ENCODE peak calls at places on chromosomes 1 and 21, in five cellular contexts. X is fibroblast of mammary gland, I is testis, Z is AG04449, G is astrocyte of the spinal cord. B is an unnamed sample.

GRCh38 chr1:200359610-200360163 is 50.1 kb downstream of the ZNF281 start:
- DNase-seq in X (peak), I (no peak), Z (no peak), G (no peak), B (no peak)

GRCh38 chr1:228697209-228698016 is 37.9 kb upstream of the RHOU start:
- DNase-seq in X (peak), I (peak), Z (no peak), G (peak), B (peak)

GRCh38 chr1:84653130-84653680 is 37.1 kb downstream of the SSX2IP start:
- DNase-seq in X (peak), I (no peak), Z (no peak), G (peak), B (no peak)

GRCh38 chr1:206732508-206732907 is 38.1 kb upstream of the IL19 start:
- DNase-seq in X (no peak), I (no peak), Z (no peak), G (no peak), B (no peak)

GRCh38 chr1:246488674-246489073 is 18.4 kb downstream of the SMYD3 start:
- DNase-seq in X (no peak), I (no peak), Z (no peak), G (no peak), B (no peak)

GRCh38 chr1:223515416-223515815 is 122.2 kb downstream of the CCDC185 start:
- DNase-seq in X (no peak), I (no peak), Z (no peak), G (no peak), B (no peak)

GRCh38 chr1:228866498-228866897 is 131.2 kb downstream of the RHOU start:
- DNase-seq in X (no peak), I (no peak), Z (no peak), G (no peak), B (peak)

GRCh38 chr1:21261551-21262281 is 28.5 kb downstream of the ECE1 start:
- DNase-seq in X (peak), I (peak), Z (peak), G (peak), B (peak)

GRCh38 chr1:201686709-201687455 is 142.1 kb upstream of the IPO9 start:
- DNase-seq in X (no peak), I (no peak), Z (no peak), G (no peak), B (no peak)

GRCh38 chr21:14918542-14918941 is 146.3 kb downstream of the NRIP1 start:
- DNase-seq in X (no peak), I (no peak), Z (no peak), G (no peak), B (no peak)

GRCh38 chr1:58155418-58156123 is 391.0 kb downstream of the OMA1 start:
- DNase-seq in X (peak), I (peak), Z (no peak), G (no peak), B (no peak)

GRCh38 chr1:24361811-24362210 is 42.7 kb downstream of the GRHL3 start:
- DNase-seq in X (no peak), I (no peak), Z (no peak), G (no peak), B (no peak)

GRCh38 chr21:25834376-25834775 is 99.6 kb downstream of the GABPA start:
- DNase-seq in X (no peak), I (no peak), Z (no peak), G (no peak), B (no peak)

GRCh38 chr1:67614511-67614934 is 70.5 kb upstream of the GADD45A start:
- DNase-seq in X (peak), I (no peak), Z (no peak), G (no peak), B (no peak)

GRCh38 chr1:151902858-151903257 is 6.5 kb downstream of the THEM4 start:
- DNase-seq in X (no peak), I (no peak), Z (no peak), G (no peak), B (no peak)

GRCh38 chr1:41393993-41394392 is 32.8 kb downstream of the FOXO6 start:
- DNase-seq in X (no peak), I (no peak), Z (no peak), G (no peak), B (no peak)

GRCh38 chr1:233294991-233295774 is at the start of gene PCNX2:
- DNase-seq in X (peak), I (peak), Z (no peak), G (peak), B (peak)

GRCh38 chr1:58590019-58590418 is 13.0 kb upstream of the TACSTD2 start:
- DNase-seq in X (no peak), I (no peak), Z (no peak), G (no peak), B (no peak)

GRCh38 chr1:45200906-45201500 is 5.4 kb downstream of the ZSWIM5 start:
- DNase-seq in X (no peak), I (no peak), Z (no peak), G (no peak), B (no peak)

GRCh38 chr1:54973205-54973921 is 7.1 kb upstream of the TMEM61 start:
- DNase-seq in X (peak), I (peak), Z (no peak), G (peak), B (no peak)

GRCh38 chr21:36589352-36589971 is 109.5 kb upstream of the SIM2 start:
- DNase-seq in X (peak), I (peak), Z (no peak), G (no peak), B (no peak)

GRCh38 chr1:221241592-221241991 is 362.3 kb downstream of the HLX start:
- DNase-seq in X (no peak), I (no peak), Z (no peak), G (no peak), B (no peak)

DNA sequence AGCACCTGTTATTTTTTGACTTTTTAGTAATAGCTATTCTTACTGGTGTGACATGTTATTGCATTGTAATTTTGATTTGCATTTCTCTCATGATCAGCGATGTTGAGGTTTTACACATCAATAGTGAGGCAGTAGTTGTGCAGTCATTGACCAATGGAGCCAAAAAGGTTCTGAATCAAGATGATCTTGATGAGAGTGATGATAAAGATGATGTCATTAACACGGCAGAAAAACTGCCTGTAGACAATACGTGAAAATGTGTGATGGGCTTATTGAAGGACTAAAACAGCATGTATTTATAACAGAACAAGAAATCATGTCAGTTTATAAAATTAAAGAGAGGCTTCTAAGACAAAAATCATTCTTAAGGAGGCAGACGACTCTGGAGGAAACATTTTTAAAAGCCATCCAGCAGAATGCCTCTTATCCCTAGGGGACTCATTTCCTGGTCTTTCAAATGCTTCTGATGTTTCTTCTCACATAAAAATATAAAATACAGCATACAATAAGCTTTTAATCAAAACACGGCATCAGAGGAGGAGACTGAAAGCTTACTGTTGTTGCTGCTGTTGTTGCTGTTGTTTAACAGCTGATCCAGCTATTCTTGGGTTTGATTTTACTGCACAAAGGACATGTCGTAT is 400.4 kb downstream of the LTN1 start:
- DNase-seq in X (no peak), I (no peak), Z (no peak), G (no peak), B (no peak)
- H3K4me3 ChIP-seq in X (no peak), I (no peak), Z (no peak), G (no peak), B (no peak)

GRCh38 chr1:108511764-108512163 is 48.1 kb upstream of the EEIG2 start:
- DNase-seq in X (no peak), I (no peak), Z (no peak), G (no peak), B (peak)
- TF ChIP-seq CTCF in X (no peak), I (no peak), Z (no peak), G (no peak), B (peak)

GRCh38 chr1:168439451-168440375 is 104.1 kb downstream of the XCL2 start:
- DNase-seq in X (peak), I (peak), Z (peak), G (peak), B (peak)
- H3K4me3 ChIP-seq in X (no peak), I (peak), Z (peak), G (no peak), B (no peak)

GRCh38 chr1:169699769-169700168 is 11.7 kb downstream of the SELL start:
- DNase-seq in X (no peak), I (no peak), Z (no peak), G (no peak), B (no peak)
- TF ChIP-seq CTCF in X (no peak), I (no peak), Z (no peak), G (no peak), B (peak)

DNA sequence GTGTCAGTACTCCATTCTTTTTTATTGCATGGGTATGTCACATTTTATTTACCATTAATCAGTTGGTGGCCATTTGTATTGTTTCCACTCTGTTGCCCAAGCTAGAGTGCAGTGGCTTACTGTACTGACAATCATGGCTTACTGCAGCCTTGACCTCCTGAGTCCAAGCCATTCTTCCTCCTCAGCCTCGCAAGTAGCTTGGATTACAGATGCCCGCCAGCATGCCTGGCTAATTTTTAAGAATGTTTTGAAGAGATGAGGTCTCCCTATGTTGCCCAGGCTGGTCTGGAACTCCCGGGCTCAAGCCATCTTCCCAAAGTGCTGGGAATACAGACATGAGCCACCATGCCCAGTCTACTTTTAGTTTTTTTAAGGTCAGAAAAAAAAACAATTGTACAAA is 813 bp upstream of the SFT2D2 start:
- DNase-seq in X (no peak), I (no peak), Z (no peak), G (no peak), B (no peak)
- H3K4me3 ChIP-seq in X (no peak), I (peak), Z (no peak), G (no peak), B (no peak)

GRCh38 chr1:160125761-160126160 is 10.2 kb downstream of the ATP1A2 start:
- DNase-seq in X (peak), I (no peak), Z (no peak), G (peak), B (no peak)

GRCh38 chr1:160123726-160124125 is 8.2 kb downstream of the ATP1A2 start:
- DNase-seq in X (no peak), I (no peak), Z (no peak), G (no peak), B (no peak)

GRCh38 chr1:160122978-160123495 is 7.5 kb downstream of the ATP1A2 start:
- DNase-seq in X (no peak), I (no peak), Z (no peak), G (no peak), B (no peak)

GRCh38 chr1:160127381-160127780 is 11.8 kb downstream of the ATP1A2 start:
- DNase-seq in X (no peak), I (no peak), Z (no peak), G (no peak), B (no peak)

GRCh38 chr1:160124709-160125478 is 9.3 kb downstream of the ATP1A2 start:
- DNase-seq in X (peak), I (no peak), Z (peak), G (peak), B (no peak)
- TF ChIP-seq CTCF in X (peak), I (no peak), Z (peak), G (peak), B (peak)

GRCh38 chr1:77683142-77683835 is 831 bp upstream of the ZZZ3 start:
- DNase-seq in X (peak), I (peak), Z (no peak), G (peak), B (peak)

GRCh38 chr1:77688939-77689338 is 6.5 kb upstream of the ZZZ3 start:
- DNase-seq in X (no peak), I (no peak), Z (no peak), G (no peak), B (no peak)

GRCh38 chr1:77687519-77687906 is 5.1 kb upstream of the ZZZ3 start:
- DNase-seq in X (peak), I (no peak), Z (no peak), G (peak), B (no peak)

GRCh38 chr1:77683836-77684148 is 1.3 kb upstream of the ZZZ3 start:
- DNase-seq in X (no peak), I (peak), Z (no peak), G (no peak), B (no peak)

GRCh38 chr1:77686784-77687518 is 4.5 kb upstream of the ZZZ3 start:
- DNase-seq in X (no peak), I (no peak), Z (no peak), G (no peak), B (no peak)
- H3K4me3 ChIP-seq in X (no peak), I (peak), Z (no peak), G (no peak), B (no peak)

DNA sequence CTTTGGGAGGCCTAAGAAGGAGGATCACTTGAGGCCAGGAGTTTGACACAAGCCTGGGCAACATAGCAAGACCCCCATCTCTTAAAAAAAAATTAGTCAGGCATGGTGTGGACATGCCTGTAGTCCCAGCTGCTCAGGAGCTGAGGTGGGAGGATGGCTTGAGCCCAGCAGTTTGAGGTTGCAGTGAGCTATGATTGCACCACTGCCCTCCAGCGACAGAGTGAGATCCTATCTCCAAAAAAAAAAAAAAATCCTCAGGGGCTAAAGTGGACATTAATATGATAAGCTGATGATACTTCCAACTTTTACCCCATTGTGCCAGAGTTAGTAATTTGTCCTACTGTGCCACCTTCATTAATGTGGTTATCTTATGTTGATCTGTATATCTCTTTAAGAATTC is 327.8 kb upstream of the FMN2 start:
- DNase-seq in X (no peak), I (no peak), Z (no peak), G (no peak), B (no peak)
- TF ChIP-seq CTCF in X (no peak), I (no peak), Z (no peak), G (no peak), B (no peak)

B was measured in retinal pigment epithelial cell.